ENCODE peak calls at places on chromosomes 13 and 19, in seven cellular contexts. One of them, this sample, is unnamed.

GRCh38 chr13:107665926-107666458 is 549.3 kb downstream of the LIG4 start:
- DNase-seq in stimulated activated CD8-positive, alpha-beta memory T cell treated with anti-CD3 and anti-CD28 coated beads, Interleukin-12 subunit alpha, Interleukin-12 subunit beta, amount 100 ng/mL, for 1 hour: no peak
- DNase-seq in T-helper 1 cell: no peak
- DNase-seq in iris pigment epithelial cell: no peak
- DNase-seq in occipital lobe: no peak
- DNase-seq in naive B cell: no peak
- DNase-seq in GM03348: no peak
- DNase-seq in this sample: no peak

GRCh38 chr19:50268501-50268900 is 60.7 kb downstream of the KCNC3 start:
- DNase-seq in stimulated activated CD8-positive, alpha-beta memory T cell treated with anti-CD3 and anti-CD28 coated beads, Interleukin-12 subunit alpha, Interleukin-12 subunit beta, amount 100 ng/mL, for 1 hour: no peak
- DNase-seq in T-helper 1 cell: no peak
- DNase-seq in iris pigment epithelial cell: no peak
- DNase-seq in occipital lobe: no peak
- DNase-seq in naive B cell: no peak
- DNase-seq in GM03348: no peak
- DNase-seq in this sample: no peak

GRCh38 chr19:33332248-33332647 is 29.9 kb upstream of the CEBPA start:
- DNase-seq in stimulated activated CD8-positive, alpha-beta memory T cell treated with anti-CD3 and anti-CD28 coated beads, Interleukin-12 subunit alpha, Interleukin-12 subunit beta, amount 100 ng/mL, for 1 hour: no peak
- DNase-seq in T-helper 1 cell: no peak
- DNase-seq in iris pigment epithelial cell: no peak
- DNase-seq in occipital lobe: no peak
- DNase-seq in naive B cell: peak
- DNase-seq in GM03348: no peak
- DNase-seq in this sample: no peak

GRCh38 chr13:76656496-76656895 is 229.7 kb downstream of the KCTD12 start:
- DNase-seq in stimulated activated CD8-positive, alpha-beta memory T cell treated with anti-CD3 and anti-CD28 coated beads, Interleukin-12 subunit alpha, Interleukin-12 subunit beta, amount 100 ng/mL, for 1 hour: no peak
- DNase-seq in T-helper 1 cell: no peak
- DNase-seq in iris pigment epithelial cell: no peak
- DNase-seq in occipital lobe: no peak
- DNase-seq in naive B cell: no peak
- DNase-seq in GM03348: no peak
- DNase-seq in this sample: no peak

GRCh38 chr13:58949646-58950045 is 1214.1 kb downstream of the DIAPH3 start:
- DNase-seq in stimulated activated CD8-positive, alpha-beta memory T cell treated with anti-CD3 and anti-CD28 coated beads, Interleukin-12 subunit alpha, Interleukin-12 subunit beta, amount 100 ng/mL, for 1 hour: no peak
- DNase-seq in T-helper 1 cell: no peak
- DNase-seq in iris pigment epithelial cell: no peak
- DNase-seq in occipital lobe: no peak
- DNase-seq in naive B cell: no peak
- DNase-seq in GM03348: no peak
- DNase-seq in this sample: no peak

GRCh38 chr19:51564791-51565190 is 6.3 kb upstream of the ZNF175 start:
- DNase-seq in stimulated activated CD8-positive, alpha-beta memory T cell treated with anti-CD3 and anti-CD28 coated beads, Interleukin-12 subunit alpha, Interleukin-12 subunit beta, amount 100 ng/mL, for 1 hour: no peak
- DNase-seq in T-helper 1 cell: no peak
- DNase-seq in iris pigment epithelial cell: no peak
- DNase-seq in occipital lobe: no peak
- DNase-seq in naive B cell: no peak
- DNase-seq in GM03348: no peak
- DNase-seq in this sample: no peak

GRCh38 chr19:15249912-15250634 is 17.8 kb upstream of the EPHX3 start:
- DNase-seq in stimulated activated CD8-positive, alpha-beta memory T cell treated with anti-CD3 and anti-CD28 coated beads, Interleukin-12 subunit alpha, Interleukin-12 subunit beta, amount 100 ng/mL, for 1 hour: no peak
- DNase-seq in T-helper 1 cell: no peak
- DNase-seq in iris pigment epithelial cell: peak
- DNase-seq in occipital lobe: no peak
- DNase-seq in naive B cell: no peak
- DNase-seq in GM03348: peak
- DNase-seq in this sample: no peak

GRCh38 chr19:42542791-42543190 is 14.5 kb upstream of the CEACAM1 start:
- DNase-seq in stimulated activated CD8-positive, alpha-beta memory T cell treated with anti-CD3 and anti-CD28 coated beads, Interleukin-12 subunit alpha, Interleukin-12 subunit beta, amount 100 ng/mL, for 1 hour: no peak
- DNase-seq in T-helper 1 cell: no peak
- DNase-seq in iris pigment epithelial cell: no peak
- DNase-seq in occipital lobe: no peak
- DNase-seq in naive B cell: no peak
- DNase-seq in GM03348: no peak
- DNase-seq in this sample: no peak

GRCh38 chr13:111459803-111460547 is 139.5 kb downstream of the TEX29 start:
- DNase-seq in stimulated activated CD8-positive, alpha-beta memory T cell treated with anti-CD3 and anti-CD28 coated beads, Interleukin-12 subunit alpha, Interleukin-12 subunit beta, amount 100 ng/mL, for 1 hour: no peak
- DNase-seq in T-helper 1 cell: no peak
- DNase-seq in iris pigment epithelial cell: no peak
- DNase-seq in occipital lobe: no peak
- DNase-seq in naive B cell: no peak
- DNase-seq in GM03348: no peak
- DNase-seq in this sample: no peak

GRCh38 chr13:20353973-20354372 is 121.9 kb upstream of the GJB6 start:
- DNase-seq in stimulated activated CD8-positive, alpha-beta memory T cell treated with anti-CD3 and anti-CD28 coated beads, Interleukin-12 subunit alpha, Interleukin-12 subunit beta, amount 100 ng/mL, for 1 hour: no peak
- DNase-seq in T-helper 1 cell: no peak
- DNase-seq in iris pigment epithelial cell: peak
- DNase-seq in occipital lobe: no peak
- DNase-seq in naive B cell: no peak
- DNase-seq in GM03348: peak
- DNase-seq in this sample: no peak

GRCh38 chr19:54523403-54523802 is 20.8 kb downstream of the LAIR2 start:
- DNase-seq in stimulated activated CD8-positive, alpha-beta memory T cell treated with anti-CD3 and anti-CD28 coated beads, Interleukin-12 subunit alpha, Interleukin-12 subunit beta, amount 100 ng/mL, for 1 hour: no peak
- DNase-seq in T-helper 1 cell: no peak
- DNase-seq in iris pigment epithelial cell: peak
- DNase-seq in occipital lobe: no peak
- DNase-seq in naive B cell: no peak
- DNase-seq in GM03348: peak
- DNase-seq in this sample: peak

GRCh38 chr19:34667349-34668076 is 9.4 kb downstream of the SCGB2B2 start:
- DNase-seq in stimulated activated CD8-positive, alpha-beta memory T cell treated with anti-CD3 and anti-CD28 coated beads, Interleukin-12 subunit alpha, Interleukin-12 subunit beta, amount 100 ng/mL, for 1 hour: no peak
- DNase-seq in T-helper 1 cell: no peak
- DNase-seq in iris pigment epithelial cell: peak
- DNase-seq in occipital lobe: no peak
- DNase-seq in naive B cell: no peak
- DNase-seq in GM03348: peak
- DNase-seq in this sample: no peak

GRCh38 chr13:44718467-44718866 is 142.3 kb upstream of the TSC22D1 start:
- DNase-seq in stimulated activated CD8-positive, alpha-beta memory T cell treated with anti-CD3 and anti-CD28 coated beads, Interleukin-12 subunit alpha, Interleukin-12 subunit beta, amount 100 ng/mL, for 1 hour: no peak
- DNase-seq in T-helper 1 cell: no peak
- DNase-seq in iris pigment epithelial cell: no peak
- DNase-seq in occipital lobe: no peak
- DNase-seq in naive B cell: no peak
- DNase-seq in GM03348: no peak
- DNase-seq in this sample: no peak

GRCh38 chr13:110379905-110380341 is 72.8 kb downstream of the COL4A2 start:
- DNase-seq in stimulated activated CD8-positive, alpha-beta memory T cell treated with anti-CD3 and anti-CD28 coated beads, Interleukin-12 subunit alpha, Interleukin-12 subunit beta, amount 100 ng/mL, for 1 hour: no peak
- DNase-seq in T-helper 1 cell: no peak
- DNase-seq in iris pigment epithelial cell: peak
- DNase-seq in occipital lobe: no peak
- DNase-seq in naive B cell: no peak
- DNase-seq in GM03348: no peak
- DNase-seq in this sample: no peak

GRCh38 chr13:43390582-43390981 is 367.2 kb downstream of the DNAJC15 start:
- DNase-seq in stimulated activated CD8-positive, alpha-beta memory T cell treated with anti-CD3 and anti-CD28 coated beads, Interleukin-12 subunit alpha, Interleukin-12 subunit beta, amount 100 ng/mL, for 1 hour: no peak
- DNase-seq in T-helper 1 cell: no peak
- DNase-seq in iris pigment epithelial cell: no peak
- DNase-seq in occipital lobe: no peak
- DNase-seq in naive B cell: no peak
- DNase-seq in GM03348: no peak
- DNase-seq in this sample: no peak

GRCh38 chr13:109401891-109402290 is 384.5 kb downstream of the IRS2 start:
- DNase-seq in stimulated activated CD8-positive, alpha-beta memory T cell treated with anti-CD3 and anti-CD28 coated beads, Interleukin-12 subunit alpha, Interleukin-12 subunit beta, amount 100 ng/mL, for 1 hour: no peak
- DNase-seq in T-helper 1 cell: no peak
- DNase-seq in iris pigment epithelial cell: no peak
- DNase-seq in occipital lobe: no peak
- DNase-seq in naive B cell: no peak
- DNase-seq in GM03348: no peak
- DNase-seq in this sample: no peak